ENCODE peak calls at places on chromosomes 12 and 14, in five cellular contexts. N is foreskin fibroblast, T is A549, G is WERI-Rb-1, I is HCT116. M is an unnamed sample.
A peak's percentile ranks its signal among the peaks of the same experiment; 100 is the strongest.

GRCh38 chr12:108425238-108425795 is 86.2 kb upstream of the CMKLR1 start:
- DNase-seq in G (no peak), N (no peak), I (no peak), T (no peak), M (no peak)

GRCh38 chr12:15171015-15171646 is 50.1 kb downstream of the RERG start:
- DNase-seq in I (no peak), T (peak; percentile 13), N (no peak), G (no peak), M (no peak)

GRCh38 chr12:103548622-103549601 is 38.2 kb upstream of the STAB2 start:
- DNase-seq in G (peak; percentile 73), I (peak; percentile 73), T (peak; percentile 81), N (peak; percentile 89), M (peak; percentile 78)

GRCh38 chr12:114835031-114835430 is 151.1 kb upstream of the TBX3 start:
- DNase-seq in N (peak; percentile 82), T (no peak), G (no peak), I (no peak), M (no peak)

GRCh38 chr14:53523226-53523625 is 370.1 kb upstream of the DDHD1 start:
- DNase-seq in T (no peak), N (peak; percentile 30), G (no peak), I (no peak), M (no peak)

GRCh38 chr12:23885396-23885795 is 64.1 kb downstream of the SOX5 start:
- DNase-seq in N (no peak), G (no peak), T (no peak), I (no peak), M (no peak)

GRCh38 chr12:112091563-112091962 is 17.0 kb downstream of the NAA25 start:
- DNase-seq in I (no peak), T (no peak), N (no peak), G (no peak), M (no peak)

GRCh38 chr12:75933136-75933535 is 98.4 kb downstream of the PHLDA1 start:
- DNase-seq in T (peak; percentile 89), I (peak; percentile 75), N (peak; percentile 90), G (no peak), M (no peak)

GRCh38 chr12:69097619-69098368 is 141.6 kb upstream of the CPSF6 start:
- DNase-seq in I (no peak), G (no peak), N (peak; percentile 56), T (no peak), M (no peak)

GRCh38 chr12:23851602-23852001 is 97.9 kb downstream of the SOX5 start:
- DNase-seq in I (no peak), T (no peak), G (no peak), N (no peak), M (no peak)

GRCh38 chr14:59187802-59188460 is 536 bp upstream of the DAAM1 start:
- DNase-seq in I (no peak), G (peak; percentile 66), T (peak; percentile 10), N (no peak), M (no peak)

GRCh38 chr12:64682572-64683277 is 72.4 kb downstream of the RASSF3 start:
- DNase-seq in I (no peak), T (peak; percentile 40), G (peak; percentile 55), N (peak; percentile 79), M (no peak)

DNA sequence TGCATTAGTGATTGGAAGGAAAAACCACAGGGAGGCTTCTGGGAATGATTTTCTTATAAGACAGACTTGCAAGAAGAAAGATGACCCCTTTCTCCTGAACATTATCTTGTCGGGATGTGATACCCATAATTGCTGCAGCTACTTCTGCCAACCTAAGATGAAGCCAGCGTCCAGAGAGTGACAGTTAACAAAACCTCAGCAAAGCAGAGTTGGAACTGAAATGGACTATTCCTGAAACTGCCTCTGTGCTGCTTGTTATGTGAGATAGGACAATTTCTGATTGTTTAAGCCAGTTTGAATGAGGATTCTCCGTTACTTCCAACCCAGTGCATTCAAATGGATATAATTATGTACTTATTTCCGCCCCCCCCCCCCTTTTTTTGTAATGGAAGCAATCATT is 204.5 kb downstream of the ERC1 start:
- DNase-seq in T (no peak), G (no peak), I (no peak), N (no peak), M (no peak)
- H3K4me3 ChIP-seq in T (no peak overlapping the region), G (no peak overlapping the region), I (no peak overlapping the region), N (no peak overlapping the region), M (no peak overlapping the region)

GRCh38 chr12:57250956-57251355 is at the start of gene STAC3:
- DNase-seq in I (no peak), N (no peak), T (no peak), G (no peak), M (no peak)
- H3K4me3 ChIP-seq in I (no peak within 1 kb of the TSS), N (no peak within 1 kb of the TSS), T (no peak within 1 kb of the TSS), G (no peak within 1 kb of the TSS), M (no peak within 1 kb of the TSS)

GRCh38 chr12:104579716-104580495 is 123.2 kb downstream of the CHST11 start:
- DNase-seq in I (no peak), N (no peak), G (no peak), T (no peak), M (no peak)
- H3K4me3 ChIP-seq in I (no peak overlapping the region), N (peak overlapping the region; percentile 28), G (no peak overlapping the region), T (no peak overlapping the region), M (no peak overlapping the region)

GRCh38 chr14:94180655-94181271 is 6.6 kb downstream of the PPP4R4 start:
- DNase-seq in N (peak; percentile 54), G (no peak), I (peak; percentile 35), T (peak; percentile 48), M (no peak)
- H3K4me3 ChIP-seq in N (peak overlapping the region; percentile 14), G (no peak overlapping the region), I (peak overlapping the region; percentile 8), T (no peak overlapping the region), M (no peak overlapping the region)

GRCh38 chr14:60647837-60648168 is 1.5 kb downstream of the SIX1 start:
- DNase-seq in I (no peak), T (no peak), N (no peak), G (no peak), M (no peak)

GRCh38 chr14:60649815-60650381 is 621 bp upstream of the SIX1 start:
- DNase-seq in T (peak; percentile 37), I (no peak), N (peak; percentile 80), G (peak; percentile 29), M (no peak)

GRCh38 chr14:60650382-60650961 is 1.2 kb upstream of the SIX1 start:
- DNase-seq in T (no peak), N (peak; percentile 65), I (no peak), G (peak; percentile 47), M (no peak)

GRCh38 chr14:60648169-60648933 is 926 bp downstream of the SIX1 start:
- DNase-seq in G (peak; percentile 44), N (peak; percentile 79), T (peak; percentile 41), I (no peak), M (no peak)

DNA sequence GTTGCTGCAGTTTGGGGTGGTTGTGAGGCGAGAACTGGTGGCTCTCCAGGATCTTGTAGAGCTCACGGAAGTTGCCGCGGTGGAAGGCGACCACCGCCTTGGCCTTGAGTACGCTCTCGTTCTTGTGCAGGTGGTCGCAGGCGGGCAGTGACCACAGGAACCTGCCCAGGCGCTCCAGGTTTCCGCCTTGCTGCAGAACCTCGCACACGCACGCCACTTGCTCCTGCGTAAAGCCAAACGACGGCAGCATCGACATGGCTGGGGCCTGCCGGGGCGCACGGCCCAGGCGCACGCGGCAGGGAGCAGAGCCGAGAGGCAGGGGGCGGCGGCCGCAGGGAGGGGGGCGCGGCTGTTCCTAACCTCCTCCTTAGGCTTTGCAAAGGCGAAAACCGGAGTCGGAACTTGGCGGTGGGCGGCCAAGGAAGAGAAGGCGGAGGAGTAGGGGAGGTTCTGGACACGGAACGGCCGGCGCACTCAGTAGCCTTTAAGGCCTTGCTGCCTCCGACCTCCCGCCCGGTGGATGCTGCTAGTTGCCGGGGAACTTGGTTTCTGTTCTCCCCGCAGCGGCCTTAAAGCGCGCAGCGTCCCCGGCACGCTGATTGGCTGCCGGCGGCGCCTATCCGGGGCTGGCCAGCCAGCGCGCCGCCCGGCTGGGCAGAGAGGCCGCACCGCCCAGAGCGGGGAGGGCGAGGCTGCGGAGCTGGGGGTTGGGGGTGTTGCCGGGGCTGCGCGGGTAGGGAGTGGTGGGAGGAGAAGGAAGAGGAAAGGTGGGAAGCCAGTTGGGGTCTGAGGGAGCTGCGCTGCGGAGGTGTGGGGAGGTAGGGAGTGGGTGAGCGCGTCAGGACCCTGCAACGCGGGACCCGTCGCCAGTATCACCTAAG is at the start of gene SIX1:
- DNase-seq in G (peak; percentile 85), N (peak; percentile 98), I (peak; percentile 62), T (peak; percentile 93), M (no peak)
- H3K4me3 ChIP-seq in G (peak within 1 kb of the TSS; percentile 61), N (peak within 1 kb of the TSS; percentile 85), I (peak within 1 kb of the TSS; percentile 70), T (peak within 1 kb of the TSS; percentile 58), M (peak within 1 kb of the TSS; percentile 26)

DNA sequence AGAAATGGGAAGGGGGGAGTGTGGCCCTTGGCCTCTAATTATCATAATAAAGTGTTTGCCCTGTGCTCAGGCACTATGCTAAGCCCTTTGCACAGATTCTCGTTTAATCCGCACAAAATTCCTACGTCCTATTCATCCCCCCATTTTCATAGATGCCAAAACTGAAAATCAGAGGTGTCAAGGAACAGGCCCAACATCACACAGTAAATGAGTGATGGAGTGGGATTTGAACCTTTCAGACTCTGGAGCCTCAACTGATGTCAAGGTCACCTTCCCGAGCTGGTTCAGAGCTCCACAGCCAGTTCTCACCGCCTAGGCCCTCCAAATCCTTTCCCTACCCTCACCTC is 80.7 kb downstream of the IRF2BPL start:
- DNase-seq in I (no peak), G (no peak), T (no peak), N (no peak), M (no peak)
- H3K4me3 ChIP-seq in I (peak overlapping the region; percentile 35), G (no peak overlapping the region), T (no peak overlapping the region), N (no peak overlapping the region), M (no peak overlapping the region)

GRCh38 chr12:50024227-50024626 is 1.1 kb downstream of the RACGAP1 start:
- DNase-seq in N (no peak), G (no peak), I (no peak), T (no peak), M (no peak)

GRCh38 chr12:50025187-50026059 is at the start of gene RACGAP1:
- DNase-seq in I (peak; percentile 98), G (peak; percentile 97), T (peak; percentile 99), N (peak; percentile 99), M (peak; percentile 96)

GRCh38 chr12:50022903-50023302 is 2.4 kb downstream of the RACGAP1 start:
- DNase-seq in N (no peak), I (no peak), G (no peak), T (no peak), M (no peak)

GRCh38 chr12:50026691-50027090 is 1.4 kb upstream of the RACGAP1 start:
- DNase-seq in T (no peak), N (no peak), G (no peak), I (no peak), M (no peak)

GRCh38 chr12:50024804-50025186 is 499 bp downstream of the RACGAP1 start:
- DNase-seq in T (peak; percentile 31), N (peak; percentile 38), G (peak; percentile 17), I (no peak), M (no peak)
- H3K4me3 ChIP-seq in T (peak overlapping the region; percentile 83), N (peak overlapping the region; percentile 81), G (peak overlapping the region; percentile 56), I (peak overlapping the region; percentile 95), M (peak overlapping the region; percentile 83)

DNA sequence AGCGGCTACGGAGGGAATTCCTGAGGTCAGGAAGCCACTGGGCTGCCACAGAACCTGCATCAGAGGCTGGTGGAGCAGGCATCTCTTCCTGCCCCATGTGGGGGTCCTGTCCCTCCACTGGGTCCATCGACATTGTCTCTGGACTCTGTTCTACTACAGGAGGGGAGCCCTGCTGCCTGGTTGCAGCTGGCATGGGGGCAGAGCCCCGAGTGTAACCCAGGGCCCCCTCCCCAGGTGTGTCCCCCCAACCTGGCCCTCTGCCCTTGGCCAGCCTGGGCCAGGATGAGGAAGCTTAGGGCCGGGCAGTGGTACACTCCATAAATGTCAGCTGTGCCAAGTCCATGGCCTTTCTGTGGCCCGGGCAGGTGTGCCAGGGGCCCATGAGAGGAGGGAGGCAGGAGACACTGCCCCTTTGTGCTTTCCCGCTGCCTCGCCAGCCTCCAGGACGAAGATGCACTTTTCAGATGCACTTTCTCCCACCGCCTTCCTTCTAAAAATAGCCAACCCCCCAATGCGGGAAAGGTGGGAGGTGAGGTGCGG is 4.0 kb upstream of the EXOC3L4 start:
- DNase-seq in G (no peak), N (no peak), T (no peak), I (no peak), M (no peak)
- H3K4me3 ChIP-seq in G (no peak overlapping the region), N (no peak overlapping the region), T (peak overlapping the region; percentile 52), I (no peak overlapping the region), M (no peak overlapping the region)

M was measured in iPS DF 6.9.